ENCODE peak calls at places on chromosome 18, in ten cellular contexts. P, H, W, B, D, V, R, E, N and K are unnamed samples.

GRCh38 chr18:74652392-74652988 is 54.8 kb downstream of the ZNF407 start:
- DNase-seq in P (peak; percentile 81), D (peak; percentile 77), B (peak; percentile 33), H (no peak), W (no peak), E (peak; percentile 43), N (no peak), V (no peak), R (peak; percentile 47), K (no peak)

GRCh38 chr18:48105317-48105716 is 174.9 kb upstream of the SMAD2 start:
- DNase-seq in N (no peak), W (no peak), P (no peak), E (no peak), H (no peak), V (no peak), B (no peak), R (no peak), D (no peak), K (no peak)

GRCh38 chr18:63445067-63445466 is 22.8 kb upstream of the VPS4B start:
- DNase-seq in D (no peak), E (no peak), N (peak; percentile 70), B (no peak), R (no peak), H (no peak), V (no peak), P (no peak), W (no peak), K (no peak)

GRCh38 chr18:70200286-70200685 is 5.2 kb downstream of the RTTN start:
- DNase-seq in D (no peak), B (no peak), P (no peak), E (no peak), H (no peak), V (no peak), R (no peak), N (no peak), W (no peak), K (no peak)

GRCh38 chr18:54335638-54336173 is 22.0 kb downstream of the STARD6 start:
- DNase-seq in H (no peak), W (no peak), D (no peak), R (no peak), V (no peak), B (no peak), P (no peak), E (no peak), N (no peak), K (no peak)

GRCh38 chr18:987325-988186 is 82.9 kb downstream of the ADCYAP1 start:
- DNase-seq in W (no peak), B (no peak), N (no peak), E (no peak), P (peak; percentile 76), R (no peak), V (no peak), H (no peak), D (peak; percentile 93), K (no peak)

GRCh38 chr18:5628512-5629255 is 84.9 kb upstream of the EPB41L3 start:
- DNase-seq in P (peak; percentile 42), H (peak; percentile 64), N (no peak), V (no peak), R (no peak), E (no peak), D (peak; percentile 35), W (peak; percentile 28), B (no peak), K (peak; percentile 66)

GRCh38 chr18:45571161-45571560 is 44.1 kb upstream of the SLC14A2 start:
- DNase-seq in B (no peak), D (no peak), P (no peak), W (no peak), N (no peak), H (no peak), V (no peak), R (no peak), E (no peak), K (no peak)

GRCh38 chr18:32749809-32750208 is 23.0 kb downstream of the KLHL14 start:
- DNase-seq in R (no peak), H (no peak), B (no peak), V (no peak), N (no peak), W (no peak), D (no peak), E (no peak), P (no peak), K (no peak)
- TF ChIP-seq CTCF in R (no peak), H (no peak), B (no peak), V (no peak), N (no peak), W (no peak), D (no peak), E (no peak), P (no peak), K (no peak)

GRCh38 chr18:37303009-37303408 is 262.6 kb downstream of the CELF4 start:
- DNase-seq in N (no peak), B (no peak), W (no peak), H (no peak), P (no peak), D (no peak), V (no peak), E (no peak), R (no peak), K (no peak)

GRCh38 chr18:37298816-37299215 is 266.8 kb downstream of the CELF4 start:
- DNase-seq in H (no peak), R (no peak), B (no peak), N (no peak), P (no peak), E (no peak), D (no peak), W (no peak), V (no peak), K (no peak)

GRCh38 chr18:37302519-37302918 is 263.1 kb downstream of the CELF4 start:
- DNase-seq in R (no peak), H (no peak), V (no peak), D (no peak), E (no peak), B (no peak), N (no peak), W (no peak), P (no peak), K (no peak)

GRCh38 chr18:37297106-37297505 is 268.5 kb downstream of the CELF4 start:
- DNase-seq in D (no peak), N (no peak), B (no peak), R (no peak), W (no peak), P (no peak), V (no peak), E (no peak), H (no peak), K (no peak)

DNA sequence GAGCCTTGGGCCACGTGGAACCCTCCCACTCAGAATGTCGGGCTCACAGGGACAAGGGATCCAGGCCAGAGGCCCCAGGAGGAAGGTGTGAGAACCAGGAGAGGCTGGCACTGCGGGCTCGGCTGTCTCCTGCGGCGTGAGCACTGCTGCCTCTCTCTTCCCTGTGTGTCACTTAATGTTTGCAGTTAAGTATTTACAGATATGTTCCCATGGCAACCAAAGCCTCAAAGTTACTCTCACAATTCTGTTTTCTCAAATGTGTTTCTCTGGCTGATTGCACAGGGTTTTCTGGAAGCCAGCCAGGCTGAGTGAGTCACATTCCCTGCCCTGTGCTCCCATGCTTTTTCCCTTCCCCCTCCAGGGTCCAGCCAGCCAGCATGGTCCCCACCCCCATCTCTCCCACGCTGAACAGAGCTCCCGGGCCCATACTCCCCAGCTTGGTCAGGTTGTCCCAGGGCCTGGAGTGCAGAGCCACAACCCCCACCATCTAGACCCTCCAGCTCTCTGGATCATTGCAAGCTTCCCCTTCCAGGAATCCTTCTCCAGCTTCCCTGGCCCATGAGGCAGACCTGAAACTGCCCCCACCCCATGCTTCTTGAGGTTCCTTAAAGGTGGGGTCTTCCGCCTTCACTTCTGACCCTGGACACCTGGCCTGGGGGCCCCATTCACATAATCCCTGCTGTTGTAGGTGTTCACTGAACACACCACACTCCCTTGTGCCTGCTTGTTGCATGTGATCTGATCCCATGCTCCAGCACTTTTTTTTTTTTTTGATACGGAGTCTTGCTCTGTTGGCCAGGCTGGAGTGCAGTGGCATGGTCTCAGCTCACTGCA is 265.9 kb downstream of the CELF4 start:
- DNase-seq in D (peak; percentile 99), W (no peak), E (no peak), V (peak; percentile 90), R (peak; percentile 96), H (no peak), N (peak; percentile 67), B (peak; percentile 22), P (peak; percentile 98), K (no peak)
- TF ChIP-seq CTCF in D (no peak), W (no peak), E (no peak), V (no peak), R (no peak), H (no peak), N (no peak), B (no peak), P (no peak), K (no peak)

DNA sequence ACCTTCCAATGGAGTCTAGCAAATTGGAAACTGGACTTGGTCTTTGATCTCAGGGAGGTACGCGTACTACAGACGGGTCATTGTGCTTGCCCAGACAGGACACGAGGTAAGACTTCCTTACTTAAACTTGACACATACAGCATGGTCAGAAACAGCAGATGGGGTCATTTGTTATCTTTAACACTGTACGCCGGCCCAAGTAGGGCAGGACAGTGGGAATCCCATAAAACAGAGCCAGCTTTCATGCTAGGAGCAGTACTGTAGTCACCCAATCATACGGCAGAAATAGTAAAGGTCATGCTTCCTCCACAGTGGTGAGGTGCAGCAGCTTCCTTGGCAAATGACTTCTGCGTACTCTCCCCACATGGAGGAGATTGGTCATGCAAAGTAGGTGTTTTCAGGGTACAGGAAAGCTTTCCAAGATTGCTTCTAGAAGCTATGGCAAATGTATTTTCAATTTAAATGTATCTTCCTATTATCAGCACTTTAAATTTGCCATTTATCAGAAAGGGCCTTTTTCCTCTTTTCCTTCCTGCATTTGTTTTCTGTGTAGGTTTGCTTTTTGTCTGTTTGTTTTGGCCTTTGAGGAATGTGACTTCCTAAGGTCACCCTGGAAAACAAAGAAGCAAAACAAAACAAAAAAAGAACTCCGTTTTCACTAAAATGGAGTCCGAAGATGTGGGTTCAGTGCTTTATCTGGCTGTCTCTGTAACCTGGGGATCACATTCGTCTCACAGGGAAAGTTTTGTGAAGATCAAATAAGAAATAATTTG is 74.0 kb upstream of the DSG1 start:
- DNase-seq in N (no peak), V (no peak), R (no peak), W (no peak), E (no peak), H (no peak), P (no peak), D (no peak), B (no peak), K (no peak)
- TF ChIP-seq CTCF in N (no peak), V (no peak), R (no peak), W (no peak), E (no peak), H (no peak), P (no peak), D (no peak), B (no peak), K (no peak)

DNA sequence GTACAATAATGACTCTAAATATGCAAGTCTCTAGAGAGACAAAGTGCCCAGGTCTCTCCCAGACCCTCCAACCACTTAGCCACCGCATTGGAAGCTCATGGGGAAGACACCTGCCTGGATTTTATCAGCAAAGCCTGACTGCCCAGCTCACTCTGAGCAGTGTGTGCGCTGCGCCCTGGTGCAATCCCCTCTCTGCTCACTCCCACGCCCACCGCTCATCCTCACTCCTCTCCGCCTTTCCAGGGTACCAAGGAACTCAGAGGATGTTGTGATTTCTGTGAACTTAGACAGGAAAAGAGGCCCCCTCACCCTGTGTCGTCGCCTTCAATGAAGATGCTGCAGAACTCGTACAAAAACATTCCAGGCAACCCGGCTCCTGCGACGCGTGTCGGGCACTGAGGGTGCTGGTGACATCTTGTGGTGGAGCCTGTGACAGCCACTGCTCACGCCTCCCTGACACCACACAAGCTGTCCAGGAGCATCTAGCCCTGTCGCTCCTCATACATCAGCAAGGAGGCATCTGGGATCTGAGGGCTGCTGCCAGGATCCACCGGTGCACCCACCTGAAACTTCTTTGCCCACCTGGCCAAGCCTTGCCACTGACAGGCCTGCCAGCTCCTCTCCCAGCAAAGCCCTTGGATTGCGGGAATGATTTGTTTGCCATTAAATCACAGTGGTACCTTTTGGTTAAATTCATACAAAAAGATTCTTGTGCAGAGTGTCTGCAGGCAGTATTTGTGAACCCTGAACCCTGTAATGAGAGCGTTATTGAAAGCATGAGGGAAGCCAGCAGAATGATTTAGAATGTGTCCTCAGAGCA is 220.4 kb downstream of the ZNF516 start:
- DNase-seq in D (no peak), R (no peak), B (no peak), W (peak; percentile 41), N (no peak), H (peak; percentile 58), P (no peak), V (no peak), E (peak; percentile 8), K (peak; percentile 71)
- TF ChIP-seq CTCF in D (no peak), R (peak; percentile 27), B (peak; percentile 90), W (peak; percentile 64), N (no peak), H (no peak), P (no peak), V (peak; percentile 94), E (peak; percentile 59), K (peak; percentile 47)